ENCODE peak calls at places on chromosomes 16 and 17, in nine cellular contexts. R is GM12892; L is anterior cingulate cortex; E is RCC 7860; B is AG09309; A is left ventricle myocardium superior; O is ascending aorta; Q is stimulated activated CD4-positive, alpha-beta T cell treated with anti-CD3 and anti-CD28 coated beads, Interleukin-1b, Interleukin-23, amount 100 ng/mL, for 1 hour; J is T-helper 1 cell. Z is an unnamed sample.

GRCh38 chr16:88527186-88527936 is 42.8 kb upstream of the ZC3H18 start:
- DNase-seq in J (peak), B (no peak), O (no peak), Q (peak), R (peak), L (no peak), E (peak), A (peak), Z (peak)

GRCh38 chr16:69616082-69616481 is 50.3 kb downstream of the NFAT5 start:
- DNase-seq in A (peak), R (no peak), Q (no peak), O (no peak), E (no peak), B (no peak), J (no peak), L (no peak), Z (no peak)

GRCh38 chr16:2458887-2459646 is 842 bp upstream of the TEDC2 start:
- DNase-seq in O (no peak), L (no peak), J (no peak), E (no peak), Q (no peak), R (no peak), A (no peak), B (no peak), Z (no peak)

GRCh38 chr16:4136229-4136813 is 20.1 kb upstream of the ADCY9 start:
- DNase-seq in E (no peak), Q (no peak), J (no peak), R (no peak), O (no peak), B (no peak), L (no peak), A (no peak), Z (no peak)

GRCh38 chr16:58842746-58843145 is 108.6 kb upstream of the GOT2 start:
- DNase-seq in E (no peak), O (no peak), R (no peak), J (no peak), L (no peak), A (no peak), B (no peak), Q (no peak), Z (no peak)

GRCh38 chr17:42067371-42068180 is 17.2 kb upstream of the C17orf113 start:
- DNase-seq in B (no peak), R (no peak), O (no peak), L (peak), E (peak), J (peak), Q (no peak), A (peak), Z (no peak)

GRCh38 chr17:81049973-81050551 is 15.1 kb downstream of the BAIAP2 start:
- DNase-seq in Q (no peak), B (no peak), O (no peak), E (peak), A (peak), J (no peak), R (no peak), L (no peak), Z (no peak)

GRCh38 chr16:84312783-84313382 is 18.2 kb downstream of the WFDC1 start:
- DNase-seq in R (no peak), O (no peak), Q (no peak), L (no peak), J (no peak), A (no peak), E (no peak), B (no peak), Z (no peak)

GRCh38 chr17:39697961-39698360 is 1.9 kb upstream of the ERBB2 start:
- DNase-seq in L (no peak), O (no peak), R (no peak), Q (no peak), B (no peak), J (no peak), E (no peak), A (no peak), Z (no peak)

GRCh38 chr16:18013863-18014262 is 322.7 kb downstream of the NPIPA8 start:
- DNase-seq in R (no peak), L (no peak), E (no peak), A (no peak), B (no peak), Q (no peak), J (no peak), O (no peak), Z (no peak)

GRCh38 chr16:21953541-21953902 is 361 bp downstream of the UQCRC2 start:
- DNase-seq in B (no peak), R (peak), L (no peak), J (no peak), O (no peak), E (no peak), A (no peak), Q (no peak), Z (no peak)

GRCh38 chr16:89374393-89374948 is 115.9 kb downstream of the ANKRD11 start:
- DNase-seq in B (no peak), R (no peak), A (no peak), O (no peak), E (no peak), L (peak), J (no peak), Q (no peak), Z (no peak)